ENCODE peak calls at places on chromosomes 13 and 19, in seven cellular contexts. One of them, this sample, is unnamed.

GRCh38 chr13:40639226-40639681 is 27.2 kb downstream of the FOXO1 start:
- DNase-seq in cardiac fibroblast: peak; percentile 67
- DNase-seq in heart left ventricle: peak; percentile 22
- DNase-seq in left ventricle myocardium inferior: no peak
- DNase-seq in retinal pigment epithelial cell: no peak
- DNase-seq in astrocyte of the cerebellum: no peak
- DNase-seq in heart right ventricle: no peak
- DNase-seq in this sample: no peak

GRCh38 chr19:44176590-44176989 is 11.7 kb downstream of the ZNF226 start:
- DNase-seq in cardiac fibroblast: peak; percentile 17
- DNase-seq in heart left ventricle: no peak
- DNase-seq in left ventricle myocardium inferior: no peak
- DNase-seq in retinal pigment epithelial cell: no peak
- DNase-seq in astrocyte of the cerebellum: no peak
- DNase-seq in heart right ventricle: no peak
- DNase-seq in this sample: no peak

GRCh38 chr19:35383536-35383935 is 12.7 kb downstream of the GPR42 start:
- DNase-seq in cardiac fibroblast: no peak
- DNase-seq in heart left ventricle: no peak
- DNase-seq in left ventricle myocardium inferior: no peak
- DNase-seq in retinal pigment epithelial cell: no peak
- DNase-seq in astrocyte of the cerebellum: no peak
- DNase-seq in heart right ventricle: no peak
- DNase-seq in this sample: no peak

GRCh38 chr13:46637213-46637612 is 84.2 kb downstream of the LRCH1 start:
- DNase-seq in cardiac fibroblast: no peak
- DNase-seq in heart left ventricle: no peak
- DNase-seq in left ventricle myocardium inferior: no peak
- DNase-seq in retinal pigment epithelial cell: no peak
- DNase-seq in astrocyte of the cerebellum: no peak
- DNase-seq in heart right ventricle: no peak
- DNase-seq in this sample: no peak

GRCh38 chr19:5684694-5685430 is 4.0 kb downstream of the HSD11B1L start:
- DNase-seq in cardiac fibroblast: no peak
- DNase-seq in heart left ventricle: no peak
- DNase-seq in left ventricle myocardium inferior: no peak
- DNase-seq in retinal pigment epithelial cell: no peak
- DNase-seq in astrocyte of the cerebellum: no peak
- DNase-seq in heart right ventricle: no peak
- DNase-seq in this sample: no peak

GRCh38 chr13:69677343-69677742 is 430.3 kb upstream of the ATXN8OS start:
- DNase-seq in cardiac fibroblast: no peak
- DNase-seq in heart left ventricle: no peak
- DNase-seq in left ventricle myocardium inferior: no peak
- DNase-seq in retinal pigment epithelial cell: no peak
- DNase-seq in astrocyte of the cerebellum: no peak
- DNase-seq in heart right ventricle: no peak
- DNase-seq in this sample: no peak

GRCh38 chr19:4676955-4677731 is 7.0 kb upstream of the MYDGF start:
- DNase-seq in cardiac fibroblast: peak; percentile 53
- DNase-seq in heart left ventricle: no peak
- DNase-seq in left ventricle myocardium inferior: no peak
- DNase-seq in retinal pigment epithelial cell: peak; percentile 14
- DNase-seq in astrocyte of the cerebellum: no peak
- DNase-seq in heart right ventricle: no peak
- DNase-seq in this sample: peak; percentile 23

GRCh38 chr13:94123543-94123942 is 355.9 kb downstream of the DCT start:
- DNase-seq in cardiac fibroblast: no peak
- DNase-seq in heart left ventricle: no peak
- DNase-seq in left ventricle myocardium inferior: no peak
- DNase-seq in retinal pigment epithelial cell: no peak
- DNase-seq in astrocyte of the cerebellum: no peak
- DNase-seq in heart right ventricle: no peak
- DNase-seq in this sample: no peak

GRCh38 chr19:33404916-33405315 is 31.4 kb downstream of the CEBPG start:
- DNase-seq in cardiac fibroblast: no peak
- DNase-seq in heart left ventricle: no peak
- DNase-seq in left ventricle myocardium inferior: peak; percentile 12
- DNase-seq in retinal pigment epithelial cell: no peak
- DNase-seq in astrocyte of the cerebellum: no peak
- DNase-seq in heart right ventricle: no peak
- DNase-seq in this sample: no peak

GRCh38 chr13:98930014-98930625 is 47.7 kb downstream of the DOCK9 start:
- DNase-seq in cardiac fibroblast: no peak
- DNase-seq in heart left ventricle: no peak
- DNase-seq in left ventricle myocardium inferior: no peak
- DNase-seq in retinal pigment epithelial cell: no peak
- DNase-seq in astrocyte of the cerebellum: no peak
- DNase-seq in heart right ventricle: no peak
- DNase-seq in this sample: no peak

GRCh38 chr19:1874554-1875185 is 10.6 kb downstream of the ABHD17A start:
- DNase-seq in cardiac fibroblast: no peak
- DNase-seq in heart left ventricle: no peak
- DNase-seq in left ventricle myocardium inferior: no peak
- DNase-seq in retinal pigment epithelial cell: no peak
- DNase-seq in astrocyte of the cerebellum: no peak
- DNase-seq in heart right ventricle: no peak
- DNase-seq in this sample: no peak

GRCh38 chr19:55406091-55406868 is 1.3 kb downstream of the UBE2S start:
- DNase-seq in cardiac fibroblast: no peak
- DNase-seq in heart left ventricle: no peak
- DNase-seq in left ventricle myocardium inferior: no peak
- DNase-seq in retinal pigment epithelial cell: no peak
- DNase-seq in astrocyte of the cerebellum: no peak
- DNase-seq in heart right ventricle: no peak
- DNase-seq in this sample: no peak

GRCh38 chr13:93680329-93680728 is 453.7 kb downstream of the GPC6 start:
- DNase-seq in cardiac fibroblast: no peak
- DNase-seq in heart left ventricle: no peak
- DNase-seq in left ventricle myocardium inferior: no peak
- DNase-seq in retinal pigment epithelial cell: no peak
- DNase-seq in astrocyte of the cerebellum: no peak
- DNase-seq in heart right ventricle: no peak
- DNase-seq in this sample: no peak

GRCh38 chr19:5903054-5903501 is 512 bp downstream of the NDUFA11 start:
- DNase-seq in cardiac fibroblast: peak; percentile 50
- DNase-seq in heart left ventricle: no peak
- DNase-seq in left ventricle myocardium inferior: no peak
- DNase-seq in retinal pigment epithelial cell: no peak
- DNase-seq in astrocyte of the cerebellum: peak; percentile 22
- DNase-seq in heart right ventricle: no peak
- DNase-seq in this sample: no peak

GRCh38 chr19:29372921-29373797 is 152.6 kb upstream of the VSTM2B start:
- DNase-seq in cardiac fibroblast: no peak
- DNase-seq in heart left ventricle: no peak
- DNase-seq in left ventricle myocardium inferior: no peak
- DNase-seq in retinal pigment epithelial cell: no peak
- DNase-seq in astrocyte of the cerebellum: no peak
- DNase-seq in heart right ventricle: no peak
- DNase-seq in this sample: no peak

DNA sequence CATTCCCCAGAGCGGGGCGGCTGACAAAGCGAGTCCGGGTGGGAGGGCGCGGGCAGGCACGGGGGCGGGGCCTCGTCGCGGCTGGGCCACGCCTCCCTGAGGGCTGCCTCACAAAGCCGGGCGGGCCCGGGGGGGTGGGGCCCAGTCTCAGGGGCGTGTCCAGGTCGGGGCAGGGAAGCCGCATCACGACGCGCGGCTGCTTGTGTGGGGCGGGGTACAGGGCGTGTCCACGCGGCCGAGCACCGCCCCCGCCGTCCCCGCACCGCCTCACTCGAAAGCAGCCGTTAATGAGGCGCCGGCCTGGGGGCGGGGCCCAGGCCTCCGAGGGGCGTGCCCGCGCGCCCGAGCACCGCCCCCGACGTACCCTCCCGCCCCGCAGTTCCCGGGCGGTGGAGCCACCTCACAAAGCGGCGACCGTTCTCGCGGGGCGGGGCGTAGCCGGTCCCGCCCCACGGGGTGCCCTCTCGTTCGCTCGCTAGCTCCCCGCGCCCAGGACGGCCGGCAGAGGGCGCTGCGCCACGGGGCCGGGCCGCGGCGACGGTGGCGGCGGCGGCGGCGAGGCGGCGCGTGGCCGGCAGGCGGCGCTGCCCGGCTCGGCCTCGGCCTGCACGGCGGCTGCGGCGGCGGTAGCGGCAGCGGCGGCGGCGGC is at the start of gene CARM1:
- DNase-seq in cardiac fibroblast: peak; percentile 99
- DNase-seq in heart left ventricle: peak; percentile 99
- DNase-seq in left ventricle myocardium inferior: peak; percentile 99
- DNase-seq in retinal pigment epithelial cell: peak; percentile 83
- DNase-seq in astrocyte of the cerebellum: peak; percentile 94
- DNase-seq in heart right ventricle: peak; percentile 100
- DNase-seq in this sample: peak; percentile 99
- TF ChIP-seq CTCF in cardiac fibroblast: peak; percentile 34
- TF ChIP-seq CTCF in heart left ventricle: peak; percentile 69
- TF ChIP-seq CTCF in left ventricle myocardium inferior: peak; percentile 71
- TF ChIP-seq CTCF in retinal pigment epithelial cell: peak; percentile 52
- TF ChIP-seq CTCF in astrocyte of the cerebellum: peak; percentile 50
- TF ChIP-seq CTCF in heart right ventricle: peak; percentile 40
- TF ChIP-seq CTCF in this sample: peak; percentile 62

GRCh38 chr13:26623125-26623524 is 65.6 kb downstream of the WASF3 start:
- DNase-seq in cardiac fibroblast: peak; percentile 58
- DNase-seq in heart left ventricle: no peak
- DNase-seq in left ventricle myocardium inferior: no peak
- DNase-seq in retinal pigment epithelial cell: no peak
- DNase-seq in astrocyte of the cerebellum: no peak
- DNase-seq in heart right ventricle: no peak
- DNase-seq in this sample: no peak

GRCh38 chr13:26624572-26624971 is 67.1 kb downstream of the WASF3 start:
- DNase-seq in cardiac fibroblast: no peak
- DNase-seq in heart left ventricle: no peak
- DNase-seq in left ventricle myocardium inferior: no peak
- DNase-seq in retinal pigment epithelial cell: no peak
- DNase-seq in astrocyte of the cerebellum: no peak
- DNase-seq in heart right ventricle: no peak
- DNase-seq in this sample: no peak

GRCh38 chr13:26629260-26629659 is 71.8 kb downstream of the WASF3 start:
- DNase-seq in cardiac fibroblast: peak; percentile 39
- DNase-seq in heart left ventricle: no peak
- DNase-seq in left ventricle myocardium inferior: no peak
- DNase-seq in retinal pigment epithelial cell: no peak
- DNase-seq in astrocyte of the cerebellum: no peak
- DNase-seq in heart right ventricle: no peak
- DNase-seq in this sample: no peak

DNA sequence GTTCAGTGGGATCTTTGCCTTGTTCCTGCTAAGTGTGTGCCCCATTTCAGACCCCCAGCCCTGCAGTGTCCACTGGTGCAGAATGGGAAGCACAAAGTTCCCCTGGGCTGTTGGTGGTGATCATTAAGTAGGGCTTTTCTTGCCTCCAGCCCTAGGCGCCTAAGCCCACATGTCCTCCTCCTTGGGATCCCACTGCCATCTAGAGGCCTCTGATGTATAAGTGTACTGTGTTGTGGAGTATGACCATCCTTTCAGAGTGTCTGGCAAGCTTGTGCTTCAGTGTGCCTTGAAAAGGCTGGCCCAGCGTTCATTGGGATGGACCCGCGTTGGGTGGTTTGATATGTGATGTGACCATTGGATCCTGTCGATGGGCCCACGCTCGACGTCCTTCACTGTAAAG is 71.2 kb downstream of the WASF3 start:
- DNase-seq in cardiac fibroblast: peak; percentile 72
- DNase-seq in heart left ventricle: no peak
- DNase-seq in left ventricle myocardium inferior: no peak
- DNase-seq in retinal pigment epithelial cell: no peak
- DNase-seq in astrocyte of the cerebellum: no peak
- DNase-seq in heart right ventricle: no peak
- DNase-seq in this sample: peak; percentile 19
- TF ChIP-seq CTCF in cardiac fibroblast: peak; percentile 33
- TF ChIP-seq CTCF in heart left ventricle: no peak
- TF ChIP-seq CTCF in left ventricle myocardium inferior: no peak
- TF ChIP-seq CTCF in retinal pigment epithelial cell: no peak
- TF ChIP-seq CTCF in astrocyte of the cerebellum: no peak
- TF ChIP-seq CTCF in heart right ventricle: no peak
- TF ChIP-seq CTCF in this sample: peak; percentile 15

GRCh38 chr13:113863511-113864302 is at the start of gene GAS6:
- DNase-seq in cardiac fibroblast: peak; percentile 35
- DNase-seq in heart left ventricle: peak; percentile 79
- DNase-seq in left ventricle myocardium inferior: peak; percentile 82
- DNase-seq in retinal pigment epithelial cell: no peak
- DNase-seq in astrocyte of the cerebellum: no peak
- DNase-seq in heart right ventricle: peak; percentile 83
- DNase-seq in this sample: peak; percentile 33
- TF ChIP-seq CTCF in cardiac fibroblast: no peak
- TF ChIP-seq CTCF in heart left ventricle: peak; percentile 26
- TF ChIP-seq CTCF in left ventricle myocardium inferior: peak; percentile 34
- TF ChIP-seq CTCF in retinal pigment epithelial cell: peak; percentile 4
- TF ChIP-seq CTCF in astrocyte of the cerebellum: peak; percentile 11
- TF ChIP-seq CTCF in heart right ventricle: no peak
- TF ChIP-seq CTCF in this sample: peak; percentile 3

DNA sequence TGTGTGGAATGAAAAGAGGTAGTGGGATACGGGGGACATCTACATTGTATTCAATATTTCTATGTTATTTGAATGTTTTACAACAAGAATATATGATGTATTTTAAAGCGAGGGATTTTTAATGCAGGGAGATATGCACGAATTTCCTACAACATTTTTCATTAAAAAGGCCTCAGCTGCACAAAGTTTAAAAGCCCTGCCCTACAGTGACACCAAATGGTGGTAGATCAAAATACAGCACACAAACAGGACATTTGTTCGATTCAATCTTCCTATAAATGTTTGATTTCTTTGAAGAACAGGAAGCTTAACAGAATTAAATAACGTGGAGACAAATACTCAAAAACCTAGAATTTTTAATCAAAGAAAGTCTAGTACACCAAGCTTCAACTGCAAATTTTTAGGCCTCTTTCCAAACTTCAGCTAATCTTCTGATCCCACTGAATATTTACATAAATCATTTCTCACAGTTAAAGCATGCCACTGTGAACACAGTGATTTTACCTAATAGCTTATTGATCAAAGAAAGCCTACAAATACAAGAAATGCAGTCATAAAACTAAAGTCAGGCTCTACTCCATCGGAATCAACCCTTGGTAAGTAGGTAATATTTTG is 257.2 kb downstream of the DIAPH3 start:
- DNase-seq in cardiac fibroblast: peak; percentile 68
- DNase-seq in heart left ventricle: no peak
- DNase-seq in left ventricle myocardium inferior: no peak
- DNase-seq in retinal pigment epithelial cell: peak; percentile 15
- DNase-seq in astrocyte of the cerebellum: peak; percentile 37
- DNase-seq in heart right ventricle: no peak
- DNase-seq in this sample: peak; percentile 58
- TF ChIP-seq CTCF in cardiac fibroblast: peak; percentile 57
- TF ChIP-seq CTCF in heart left ventricle: peak; percentile 64
- TF ChIP-seq CTCF in left ventricle myocardium inferior: peak; percentile 58
- TF ChIP-seq CTCF in retinal pigment epithelial cell: peak; percentile 70
- TF ChIP-seq CTCF in astrocyte of the cerebellum: peak; percentile 64
- TF ChIP-seq CTCF in heart right ventricle: no peak
- TF ChIP-seq CTCF in this sample: peak; percentile 61

This sample was measured in astrocyte of the spinal cord.